ENCODE peak calls at places on chromosome 5, in nine cellular contexts. A, L, U, P, K, D, T, M and R are unnamed samples.

GRCh38 chr5:154059039-154059430 is 20.3 kb downstream of the MFAP3 start:
- DNase-seq in A (no peak), L (no peak), U (no peak), P (no peak), K (no peak), D (no peak), T (no peak), M (no peak), R (no peak)

GRCh38 chr5:54611290-54611951 is 93.9 kb downstream of the SNX18 start:
- DNase-seq in A (no peak), L (no peak), U (no peak), P (no peak), K (no peak), D (no peak), T (no peak), M (no peak), R (no peak)

GRCh38 chr5:177526191-177526590 is 9.4 kb upstream of the DDX41 start:
- DNase-seq in A (no peak), L (no peak), U (no peak), P (no peak), K (no peak), D (no peak), T (no peak), M (no peak), R (no peak)

GRCh38 chr5:34499001-34499734 is 157.0 kb upstream of the RAI14 start:
- DNase-seq in A (no peak), L (peak), U (no peak), P (peak), K (no peak), D (peak), T (peak), M (peak), R (no peak)

GRCh38 chr5:14028188-14028587 is 83.7 kb upstream of the DNAH5 start:
- DNase-seq in A (no peak), L (no peak), U (no peak), P (no peak), K (no peak), D (no peak), T (no peak), M (no peak), R (no peak)

GRCh38 chr5:179908528-179908927 is 831 bp upstream of the TBC1D9B start:
- DNase-seq in A (no peak), L (no peak), U (no peak), P (no peak), K (peak), D (no peak), T (no peak), M (no peak), R (peak)

GRCh38 chr5:27868292-27868691 is 829.9 kb upstream of the CDH9 start:
- DNase-seq in A (no peak), L (no peak), U (no peak), P (no peak), K (no peak), D (no peak), T (no peak), M (no peak), R (no peak)

GRCh38 chr5:150468206-150468605 is 18.7 kb upstream of the RPS14 start:
- DNase-seq in A (no peak), L (no peak), U (no peak), P (no peak), K (no peak), D (no peak), T (no peak), M (no peak), R (no peak)

GRCh38 chr5:132354381-132354780 is 15.1 kb upstream of the SLC22A5 start:
- DNase-seq in A (no peak), L (no peak), U (no peak), P (no peak), K (no peak), D (no peak), T (no peak), M (no peak), R (no peak)

GRCh38 chr5:386432-387341 is 56.3 kb upstream of the EXOC3 start:
- DNase-seq in A (no peak), L (peak), U (no peak), P (no peak), K (no peak), D (peak), T (peak), M (peak), R (no peak)

GRCh38 chr5:108884736-108885135 is 137.0 kb downstream of the FER start:
- DNase-seq in A (no peak), L (no peak), U (no peak), P (no peak), K (no peak), D (peak), T (no peak), M (peak), R (no peak)

GRCh38 chr5:473344-474192 is 30.6 kb downstream of the EXOC3 start:
- DNase-seq in A (no peak), L (peak), U (peak), P (no peak), K (no peak), D (peak), T (peak), M (peak), R (no peak)

GRCh38 chr5:51194626-51195025 is 188.6 kb upstream of the ISL1 start:
- DNase-seq in A (no peak), L (no peak), U (no peak), P (no peak), K (no peak), D (no peak), T (no peak), M (no peak), R (no peak)

GRCh38 chr5:41263335-41263734 is 50.0 kb upstream of the C6 start:
- DNase-seq in A (no peak), L (no peak), U (no peak), P (no peak), K (no peak), D (no peak), T (no peak), M (no peak), R (no peak)
- TF ChIP-seq CTCF in A (no peak), L (no peak), U (no peak), P (no peak), K (no peak), D (no peak), T (no peak), M (no peak), R (no peak)

GRCh38 chr5:136375920-136376319 is 10.6 kb upstream of the TRPC7 start:
- DNase-seq in A (no peak), L (peak), U (no peak), P (no peak), K (no peak), D (no peak), T (peak), M (no peak), R (no peak)

GRCh38 chr5:136374638-136375037 is 9.3 kb upstream of the TRPC7 start:
- DNase-seq in A (no peak), L (peak), U (no peak), P (no peak), K (no peak), D (no peak), T (no peak), M (no peak), R (no peak)

DNA sequence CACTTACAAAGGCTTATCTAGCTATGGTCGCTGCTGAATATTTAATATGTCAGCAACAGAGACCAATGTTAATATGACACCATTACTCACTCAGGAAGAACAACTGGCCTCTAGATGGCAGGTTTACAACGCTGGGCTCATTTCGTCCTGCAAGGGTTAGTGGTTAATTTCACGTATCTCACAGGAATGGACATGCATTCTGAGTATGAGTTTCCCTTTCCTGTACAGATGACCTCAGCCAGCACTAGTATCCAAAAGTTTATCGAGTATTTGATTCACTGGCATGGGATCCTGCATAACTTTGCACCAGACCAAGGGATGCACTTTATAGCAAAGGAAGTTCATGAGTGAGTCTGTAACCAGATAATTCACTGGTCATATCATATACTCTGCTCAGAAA is 8.7 kb upstream of the TRPC7 start:
- DNase-seq in A (no peak), L (peak), U (no peak), P (no peak), K (peak), D (peak), T (peak), M (peak), R (no peak)
- TF ChIP-seq CTCF in A (no peak), L (peak), U (no peak), P (peak), K (peak), D (peak), T (peak), M (peak), R (peak)

DNA sequence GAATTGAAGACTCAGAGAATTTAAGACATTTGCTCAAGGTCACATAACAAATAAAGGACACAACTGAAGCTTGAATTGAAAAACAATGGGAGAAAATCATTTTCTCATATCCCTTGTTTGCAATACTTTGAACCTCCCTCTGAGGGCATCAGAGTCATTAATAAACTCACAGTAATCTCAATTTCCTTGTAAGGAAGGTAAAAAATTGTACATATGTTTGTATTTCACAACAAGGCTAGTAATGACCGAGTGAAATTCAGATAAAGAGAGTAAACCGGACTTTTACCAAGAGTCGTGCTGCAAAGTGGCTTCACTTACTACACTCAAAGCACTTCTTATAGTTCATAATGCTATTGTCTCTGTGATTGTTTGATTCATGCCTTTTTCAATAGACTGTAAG is 665.0 kb downstream of the NR2F1-AS1 start:
- DNase-seq in A (no peak), L (peak), U (no peak), P (no peak), K (no peak), D (peak), T (no peak), M (peak), R (no peak)
- TF ChIP-seq CTCF in A (no peak), L (peak), U (no peak), P (peak), K (no peak), D (peak), T (no peak), M (peak), R (no peak)

DNA sequence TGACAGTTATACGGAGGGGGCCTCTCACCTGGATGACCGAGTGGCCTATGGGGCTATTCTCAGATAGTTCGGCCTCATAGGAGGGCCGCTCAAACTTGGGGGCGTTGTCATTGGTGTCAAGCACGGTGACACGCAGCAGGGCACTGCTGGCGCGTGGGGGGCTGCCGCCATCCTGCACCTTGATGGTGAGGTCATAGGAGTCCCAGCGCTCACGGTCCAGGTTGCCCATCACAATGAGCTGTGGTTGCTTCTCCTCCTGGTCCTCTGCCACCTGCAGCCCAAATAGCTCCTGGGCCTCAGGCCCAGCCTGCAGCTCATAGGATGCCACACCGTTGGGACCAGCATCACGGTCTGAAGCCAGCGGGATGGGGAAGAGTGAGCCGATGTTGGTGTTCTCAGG is 9.7 kb downstream of the PCDH1 start:
- DNase-seq in A (no peak), L (no peak), U (no peak), P (no peak), K (no peak), D (no peak), T (no peak), M (no peak), R (no peak)
- TF ChIP-seq CTCF in A (no peak), L (no peak), U (no peak), P (no peak), K (no peak), D (no peak), T (no peak), M (no peak), R (no peak)

GRCh38 chr5:17743580-17744435 is 109.5 kb downstream of the TAF11L14 start:
- DNase-seq in A (no peak), L (peak), U (no peak), P (no peak), K (no peak), D (peak), T (no peak), M (no peak), R (no peak)
- TF ChIP-seq CTCF in A (no peak), L (no peak), U (no peak), P (no peak), K (no peak), D (no peak), T (no peak), M (no peak), R (no peak)

DNA sequence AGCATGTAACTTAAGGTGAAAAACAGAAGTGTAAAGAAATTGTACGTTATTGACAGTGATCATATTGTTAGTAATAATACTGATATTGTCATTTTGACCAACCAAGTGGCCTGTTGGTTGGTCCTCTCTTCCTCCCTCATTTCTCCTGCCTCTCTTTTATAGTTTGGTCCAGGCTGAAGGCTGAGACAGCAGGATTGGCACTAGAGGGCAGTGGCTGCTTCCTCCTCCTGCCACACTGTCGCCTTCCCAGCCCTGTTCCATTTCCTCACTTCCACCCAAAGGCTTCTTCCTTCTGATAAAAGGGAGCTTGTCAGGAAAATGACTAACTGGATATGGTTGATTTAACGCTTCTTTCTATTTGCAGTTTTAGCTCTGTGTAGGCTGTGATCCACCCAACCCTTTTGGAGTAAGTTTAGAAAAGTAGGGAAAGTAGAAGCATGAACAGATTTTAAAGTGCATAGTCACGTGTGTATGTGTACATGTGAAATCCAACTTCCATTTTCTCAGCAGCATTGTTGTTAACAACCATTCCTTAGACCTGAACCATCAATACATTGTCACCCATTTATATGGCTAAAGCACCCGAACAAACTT is 35.6 kb downstream of the PTCD2 start:
- DNase-seq in A (no peak), L (peak), U (no peak), P (no peak), K (no peak), D (peak), T (no peak), M (peak), R (peak)
- TF ChIP-seq CTCF in A (no peak), L (peak), U (no peak), P (peak), K (peak), D (peak), T (peak), M (peak), R (peak)

GRCh38 chr5:38404667-38405276 is 146.4 kb downstream of the EGFLAM start:
- DNase-seq in A (no peak), L (peak), U (peak), P (no peak), K (peak), D (no peak), T (no peak), M (no peak), R (no peak)
- TF ChIP-seq CTCF in A (no peak), L (peak), U (peak), P (peak), K (peak), D (no peak), T (peak), M (peak), R (peak)